ENCODE peak calls at places on chromosomes 7 and 10, in ten cellular contexts. P is occipital lobe; M is IMR-90; K is GF-D8; L is tibial artery; G is GM10248; T is tibial nerve; R is Kasumi-1; Z is fibroblast of mammary gland; S is naive thymus-derived CD8-positive, alpha-beta T cell. N is an unnamed sample.

GRCh38 chr7:18855796-18856195 is 261.6 kb downstream of the TWIST1 start:
- DNase-seq in P (no peak), M (peak), K (no peak), L (no peak), G (no peak), T (no peak), R (no peak), Z (peak), S (no peak), N (no peak)

GRCh38 chr7:83677180-83677866 is 28.4 kb upstream of the SEMA3E start:
- DNase-seq in P (no peak), M (peak), K (no peak), L (no peak), G (no peak), T (no peak), R (peak), Z (peak), S (no peak), N (no peak)

GRCh38 chr7:7761340-7761973 is 43.0 kb upstream of the RPA3 start:
- DNase-seq in P (no peak), M (peak), K (no peak), L (no peak), G (no peak), T (no peak), R (peak), Z (peak), S (no peak), N (peak)

GRCh38 chr7:156178857-156179256 is 366.6 kb upstream of the SHH start:
- DNase-seq in P (no peak), M (no peak), K (no peak), L (peak), G (no peak), T (no peak), R (no peak), Z (no peak), S (no peak), N (no peak)

GRCh38 chr7:105496501-105496900 is 25.6 kb downstream of the PUS7 start:
- DNase-seq in P (no peak), M (peak), K (no peak), L (no peak), G (no peak), T (no peak), R (no peak), Z (peak), S (no peak), N (no peak)

GRCh38 chr10:3887404-3887803 is 102.4 kb upstream of the KLF6 start:
- DNase-seq in P (no peak), M (no peak), K (no peak), L (no peak), G (no peak), T (no peak), R (no peak), Z (peak), S (no peak), N (no peak)

GRCh38 chr7:135392701-135393100 is 117.2 kb downstream of the CNOT4 start:
- DNase-seq in P (no peak), M (no peak), K (no peak), L (no peak), G (no peak), T (no peak), R (no peak), Z (no peak), S (no peak), N (no peak)

GRCh38 chr10:132674311-132674710 is 111.6 kb downstream of the NKX6-2 start:
- DNase-seq in P (no peak), M (no peak), K (no peak), L (peak), G (no peak), T (no peak), R (no peak), Z (no peak), S (no peak), N (no peak)

GRCh38 chr7:84904561-84904960 is 282.3 kb downstream of the SEMA3D start:
- DNase-seq in P (no peak), M (no peak), K (no peak), L (no peak), G (no peak), T (no peak), R (no peak), Z (no peak), S (no peak), N (no peak)

GRCh38 chr10:1498746-1499343 is 238.5 kb downstream of the ADARB2 start:
- DNase-seq in P (no peak), M (no peak), K (no peak), L (no peak), G (no peak), T (no peak), R (no peak), Z (peak), S (no peak), N (no peak)

GRCh38 chr10:59350558-59350957 is 11.8 kb downstream of the FAM13C start:
- DNase-seq in P (no peak), M (no peak), K (no peak), L (no peak), G (no peak), T (no peak), R (no peak), Z (no peak), S (no peak), N (no peak)

GRCh38 chr10:132407846-132408278 is 10.9 kb downstream of the PWWP2B start:
- DNase-seq in P (peak), M (peak), K (no peak), L (no peak), G (no peak), T (no peak), R (no peak), Z (no peak), S (no peak), N (no peak)

GRCh38 chr10:106043833-106044232 is 1120.7 kb downstream of the SORCS1 start:
- DNase-seq in P (no peak), M (peak), K (no peak), L (no peak), G (no peak), T (no peak), R (no peak), Z (peak), S (no peak), N (no peak)

GRCh38 chr10:103367379-103367781 is 396 bp upstream of the TAF5 start:
- DNase-seq in P (no peak), M (no peak), K (no peak), L (no peak), G (peak), T (no peak), R (no peak), Z (no peak), S (no peak), N (no peak)

GRCh38 chr7:95715274-95715673 is 57.1 kb upstream of the DYNC1I1 start:
- DNase-seq in P (no peak), M (no peak), K (no peak), L (no peak), G (peak), T (no peak), R (no peak), Z (no peak), S (no peak), N (no peak)

GRCh38 chr7:99943641-99944507 is 14.5 kb upstream of the GJC3 start:
- DNase-seq in P (no peak), M (no peak), K (no peak), L (no peak), G (no peak), T (no peak), R (no peak), Z (no peak), S (no peak), N (no peak)